ENCODE peak calls at places on chromosomes 4 and X, in six cellular contexts. A is lower leg skin, Z is astrocyte of the cerebellum, G is HCT116, L is kidney epithelial cell, O is epithelial cell of esophagus. M is an unnamed sample.

GRCh38 chrX:57364145-57364544 is 77.6 kb downstream of the FAAH2 start:
- DNase-seq in L (no peak), A (no peak), Z (no peak), G (no peak), O (no peak), M (no peak)

GRCh38 chrX:139560221-139560620 is 29.7 kb downstream of the F9 start:
- DNase-seq in O (no peak), A (no peak), G (no peak), Z (peak), L (no peak), M (no peak)

GRCh38 chr4:16767251-16767650 is 131.2 kb downstream of the LDB2 start:
- DNase-seq in G (no peak), Z (no peak), A (no peak), O (no peak), L (no peak), M (no peak)

GRCh38 chr4:148495463-148495862 is 53.2 kb upstream of the NR3C2 start:
- DNase-seq in L (no peak), A (no peak), O (peak), Z (no peak), G (no peak), M (no peak)

GRCh38 chr4:84796388-84796787 is 170.1 kb downstream of the WDFY3 start:
- DNase-seq in G (no peak), A (no peak), O (no peak), L (no peak), Z (no peak), M (no peak)

GRCh38 chr4:160631044-160631443 is 1528.2 kb downstream of the RAPGEF2 start:
- DNase-seq in A (no peak), G (no peak), L (no peak), Z (no peak), O (no peak), M (no peak)

GRCh38 chr4:107114059-107114458 is 77.9 kb upstream of the DKK2 start:
- DNase-seq in L (no peak), G (no peak), Z (no peak), O (no peak), A (no peak), M (no peak)

GRCh38 chr4:70183168-70183939 is 12.2 kb upstream of the ODAM start:
- DNase-seq in A (no peak), L (peak), O (peak), Z (peak), G (peak), M (no peak)

GRCh38 chrX:145881175-145881867 is 63.7 kb downstream of the SLITRK2 start:
- DNase-seq in O (no peak), Z (no peak), G (no peak), A (no peak), L (no peak), M (no peak)

GRCh38 chr4:121898150-121898549 is 27.9 kb upstream of the BBS7 start:
- DNase-seq in L (no peak), A (no peak), Z (no peak), O (peak), G (peak), M (no peak)

GRCh38 chrX:70359458-70359857 is 63.7 kb upstream of the GDPD2 start:
- DNase-seq in G (no peak), O (no peak), Z (no peak), A (no peak), L (no peak), M (no peak)

GRCh38 chr4:152460488-152460887 is 75.4 kb downstream of the FBXW7 start:
- DNase-seq in Z (peak), A (no peak), G (no peak), O (peak), L (peak), M (peak)

GRCh38 chr4:121599049-121599448 is 97.7 kb downstream of the ANXA5 start:
- DNase-seq in L (no peak), O (no peak), G (no peak), A (no peak), Z (no peak), M (no peak)

GRCh38 chr4:143382539-143382938 is 45.9 kb downstream of the GAB1 start:
- DNase-seq in O (no peak), Z (no peak), L (no peak), G (no peak), A (no peak), M (no peak)
- H3K4me3 ChIP-seq in O (no peak), Z (no peak), L (no peak), G (no peak), A (no peak), M (no peak)

GRCh38 chr4:82851902-82852750 is 38.8 kb downstream of the SEC31A start:
- DNase-seq in G (peak), L (no peak), Z (peak), O (peak), A (no peak), M (no peak)
- TF ChIP-seq CTCF in G (peak), L (peak), Z (peak), O (peak), A (no peak), M (peak)

DNA sequence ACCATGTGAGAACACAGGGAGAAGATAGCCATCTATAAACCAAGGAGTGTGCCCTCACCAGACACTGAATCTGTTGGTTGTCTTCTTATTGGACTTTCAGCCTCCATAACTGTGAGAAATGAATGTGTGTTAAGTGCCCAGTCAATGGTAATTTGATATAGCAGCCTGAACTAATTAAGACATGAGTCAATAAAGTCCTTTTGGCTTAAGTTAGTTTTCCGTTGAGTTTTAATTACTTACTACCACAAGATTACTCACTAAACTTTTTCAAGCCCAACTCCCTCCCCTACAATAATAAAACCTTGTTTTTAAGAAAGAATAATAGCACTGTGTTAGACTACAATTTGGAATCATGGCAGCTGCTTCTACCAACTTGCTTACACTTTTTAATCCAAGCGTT is 324.2 kb downstream of the PCDH19 start:
- DNase-seq in G (no peak), Z (no peak), L (no peak), O (no peak), A (no peak), M (no peak)
- H3K4me3 ChIP-seq in G (no peak), Z (no peak), L (no peak), O (no peak), A (no peak), M (no peak)

DNA sequence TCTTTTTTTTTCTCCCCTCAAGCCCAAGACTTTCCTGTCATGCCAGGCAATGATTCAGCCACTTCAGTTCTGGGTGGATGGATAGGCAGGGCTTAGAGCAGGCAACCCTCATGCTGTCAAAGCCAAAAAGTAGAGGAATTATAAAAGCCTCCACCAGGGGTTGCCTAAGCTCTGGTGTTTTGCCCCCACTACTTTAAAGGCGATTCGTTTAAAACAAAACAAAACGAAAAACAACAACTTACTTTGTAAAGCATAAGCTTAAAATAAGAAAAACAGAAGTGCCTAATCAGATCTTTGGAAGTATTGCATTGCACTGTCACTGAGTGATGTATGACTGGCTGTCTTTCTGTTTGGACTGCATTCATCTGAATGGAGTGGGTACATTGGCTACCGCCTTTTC is 5.3 kb upstream of the IDS start:
- DNase-seq in A (peak), Z (no peak), G (no peak), O (no peak), L (no peak), M (no peak)
- TF ChIP-seq CTCF in A (no peak), Z (peak), G (peak), O (peak), L (peak), M (no peak)

GRCh38 chr4:119693127-119693526 is 64.5 kb upstream of the PDE5A start:
- DNase-seq in L (no peak), A (no peak), G (no peak), Z (no peak), O (no peak), M (no peak)
- H3K4me3 ChIP-seq in L (no peak), A (no peak), G (no peak), Z (no peak), O (no peak), M (no peak)

DNA sequence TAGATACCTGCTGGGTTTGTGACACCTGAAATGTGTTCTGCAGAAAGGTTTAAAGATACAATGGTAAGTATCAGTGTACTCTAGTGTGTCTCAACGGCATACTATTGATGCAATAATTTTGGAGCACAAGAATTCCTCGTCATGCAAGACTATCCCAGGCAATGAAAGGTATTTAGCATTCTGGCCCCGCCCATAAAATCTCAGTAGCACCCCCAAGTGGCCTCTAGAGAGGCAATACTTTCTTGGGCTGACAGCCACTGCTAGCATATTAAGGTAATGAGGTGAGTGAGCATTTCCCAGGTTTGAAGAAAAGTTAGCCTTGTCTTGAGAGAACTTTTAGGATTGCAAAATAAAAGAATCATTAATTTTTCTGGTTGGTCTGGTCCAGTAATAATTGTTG is 24.0 kb downstream of the TAB3 start:
- DNase-seq in O (peak), Z (no peak), G (no peak), L (no peak), A (no peak), M (no peak)
- TF ChIP-seq CTCF in O (peak), Z (peak), G (peak), L (peak), A (no peak), M (no peak)

GRCh38 chr4:99201687-99202086 is 17.4 kb downstream of the ADH6 start:
- DNase-seq in L (no peak), G (no peak), O (no peak), Z (no peak), A (no peak), M (no peak)
- H3K4me3 ChIP-seq in L (no peak), G (no peak), O (no peak), Z (no peak), A (no peak), M (no peak)